ENCODE peak calls at places on chromosome 16, in four cellular contexts. One of them, this sample, is unnamed.

GRCh38 chr16:86631441-86631840 is 53.1 kb downstream of the FOXL1 start:
- ATAC-seq in K562: no peak
- ATAC-seq in GM12878: no peak
- ATAC-seq in A549: peak; percentile 38
- ATAC-seq in this sample: no peak

GRCh38 chr16:10598157-10598556 is 17.8 kb upstream of the EMP2 start:
- ATAC-seq in K562: no peak
- ATAC-seq in GM12878: no peak
- ATAC-seq in A549: no peak
- ATAC-seq in this sample: peak; percentile 49

GRCh38 chr16:56606688-56607618 is 1.4 kb upstream of the MT2A start:
- ATAC-seq in K562: no peak
- ATAC-seq in A549: peak; percentile 59
- ATAC-seq in GM12878: no peak
- ATAC-seq in this sample: peak; percentile 58

GRCh38 chr16:85935391-85935956 is 36.5 kb downstream of the IRF8 start:
- ATAC-seq in K562: no peak
- ATAC-seq in GM12878: no peak
- ATAC-seq in A549: no peak
- ATAC-seq in this sample: no peak

GRCh38 chr16:67750466-67750865 is 31.4 kb upstream of the GFOD2 start:
- ATAC-seq in K562: no peak
- ATAC-seq in A549: no peak
- ATAC-seq in GM12878: peak; percentile 84
- ATAC-seq in this sample: no peak

GRCh38 chr16:11871193-11871592 is 19.9 kb upstream of the RSL1D1 start:
- ATAC-seq in K562: peak; percentile 69
- ATAC-seq in GM12878: no peak
- ATAC-seq in A549: peak; percentile 77
- ATAC-seq in this sample: no peak

GRCh38 chr16:51409001-51409675 is 258.1 kb upstream of the SALL1 start:
- ATAC-seq in A549: no peak
- ATAC-seq in GM12878: no peak
- ATAC-seq in K562: no peak
- ATAC-seq in this sample: no peak

GRCh38 chr16:67499159-67499558 is 15.8 kb upstream of the AGRP start:
- ATAC-seq in K562: no peak
- ATAC-seq in A549: no peak
- ATAC-seq in GM12878: no peak
- ATAC-seq in this sample: peak; percentile 82

GRCh38 chr16:58022601-58023371 is 2.8 kb upstream of the MMP15 start:
- ATAC-seq in A549: no peak
- ATAC-seq in GM12878: no peak
- ATAC-seq in K562: no peak
- ATAC-seq in this sample: peak; percentile 65

GRCh38 chr16:1534021-1535020 is 855 bp downstream of the TMEM204 start:
- ATAC-seq in A549: no peak
- ATAC-seq in GM12878: no peak
- ATAC-seq in K562: no peak
- ATAC-seq in this sample: no peak

GRCh38 chr16:4534151-4534790 is 4.3 kb downstream of the CDIP1 start:
- ATAC-seq in GM12878: no peak
- ATAC-seq in K562: no peak
- ATAC-seq in A549: no peak
- ATAC-seq in this sample: no peak

GRCh38 chr16:70496513-70496912 is 26.8 kb downstream of the COG4 start:
- ATAC-seq in GM12878: no peak
- ATAC-seq in A549: no peak
- ATAC-seq in K562: no peak
- ATAC-seq in this sample: no peak

GRCh38 chr16:11079657-11080187 is 135.4 kb downstream of the CLEC16A start:
- ATAC-seq in GM12878: no peak
- ATAC-seq in K562: no peak
- ATAC-seq in A549: no peak
- ATAC-seq in this sample: no peak

GRCh38 chr16:20181386-20181785 is 107.7 kb upstream of the GPR139 start:
- ATAC-seq in K562: no peak
- ATAC-seq in GM12878: no peak
- ATAC-seq in A549: no peak
- ATAC-seq in this sample: no peak

GRCh38 chr16:11233727-11234376 is 22.2 kb downstream of the SOCS1 start:
- ATAC-seq in GM12878: peak; percentile 47
- ATAC-seq in A549: no peak
- ATAC-seq in K562: peak; percentile 15
- ATAC-seq in this sample: no peak

GRCh38 chr16:4675864-4676786 is 17.2 kb upstream of the NUDT16L1 start:
- ATAC-seq in K562: peak; percentile 68
- ATAC-seq in GM12878: peak; percentile 45
- ATAC-seq in A549: peak; percentile 18
- ATAC-seq in this sample: no peak

GRCh38 chr16:25192096-25192495 is 24.7 kb upstream of the AQP8 start:
- ATAC-seq in K562: no peak
- ATAC-seq in GM12878: no peak
- ATAC-seq in A549: peak; percentile 67
- ATAC-seq in this sample: no peak

GRCh38 chr16:47142469-47143328 is 1.0 kb downstream of the NETO2 start:
- ATAC-seq in A549: peak; percentile 21
- ATAC-seq in K562: peak; percentile 63
- ATAC-seq in GM12878: peak; percentile 41
- ATAC-seq in this sample: no peak

GRCh38 chr16:3829631-3830536 is 50.6 kb downstream of the CREBBP start:
- ATAC-seq in GM12878: no peak
- ATAC-seq in K562: peak; percentile 51
- ATAC-seq in A549: no peak
- ATAC-seq in this sample: no peak

GRCh38 chr16:57186630-57187507 is 740 bp downstream of the RSPRY1 start:
- ATAC-seq in A549: peak; percentile 26
- ATAC-seq in K562: peak; percentile 52
- ATAC-seq in GM12878: peak; percentile 11
- ATAC-seq in this sample: no peak

GRCh38 chr16:19474617-19475016 is 47.3 kb downstream of the GDE1 start:
- ATAC-seq in GM12878: no peak
- ATAC-seq in A549: peak; percentile 57
- ATAC-seq in K562: peak; percentile 66
- ATAC-seq in this sample: no peak

GRCh38 chr16:30085247-30085646 is 6.5 kb downstream of the TBX6 start:
- ATAC-seq in GM12878: no peak
- ATAC-seq in A549: peak; percentile 10
- ATAC-seq in K562: peak; percentile 17
- ATAC-seq in this sample: peak; percentile 49

GRCh38 chr16:66926171-66926570 is 836 bp upstream of the RRAD start:
- ATAC-seq in K562: no peak
- ATAC-seq in A549: peak; percentile 2
- ATAC-seq in GM12878: no peak
- ATAC-seq in this sample: no peak

GRCh38 chr16:3467920-3468319 is 24.4 kb downstream of the NAA60 start:
- ATAC-seq in K562: peak; percentile 71
- ATAC-seq in A549: peak; percentile 44
- ATAC-seq in GM12878: no peak
- ATAC-seq in this sample: no peak

GRCh38 chr16:21197621-21198020 is 13.8 kb downstream of the ZP2 start:
- ATAC-seq in A549: no peak
- ATAC-seq in K562: no peak
- ATAC-seq in GM12878: no peak
- ATAC-seq in this sample: no peak

GRCh38 chr16:8493885-8494487 is 96.3 kb downstream of the TMEM114 start:
- ATAC-seq in A549: no peak
- ATAC-seq in K562: no peak
- ATAC-seq in GM12878: no peak
- ATAC-seq in this sample: no peak

GRCh38 chr16:17439580-17439979 is 31.2 kb downstream of the XYLT1 start:
- ATAC-seq in K562: no peak
- ATAC-seq in GM12878: peak; percentile 75
- ATAC-seq in A549: no peak
- ATAC-seq in this sample: no peak

GRCh38 chr16:57752203-57752580 is 16.6 kb downstream of the KATNB1 start:
- ATAC-seq in GM12878: no peak
- ATAC-seq in A549: no peak
- ATAC-seq in K562: no peak
- ATAC-seq in this sample: no peak

GRCh38 chr16:86566966-86567700 is 504 bp downstream of the FOXC2 start:
- ATAC-seq in GM12878: no peak
- ATAC-seq in A549: peak; percentile 64
- ATAC-seq in K562: no peak
- ATAC-seq in this sample: peak; percentile 44

GRCh38 chr16:4510747-4511426 is 27.7 kb downstream of the CDIP1 start:
- ATAC-seq in GM12878: no peak
- ATAC-seq in K562: no peak
- ATAC-seq in A549: no peak
- ATAC-seq in this sample: peak; percentile 4

GRCh38 chr16:53105565-53105964 is 50.8 kb downstream of the CHD9 start:
- ATAC-seq in K562: no peak
- ATAC-seq in GM12878: no peak
- ATAC-seq in A549: no peak
- ATAC-seq in this sample: no peak

GRCh38 chr16:62213763-62214162 is 177.5 kb upstream of the CDH8 start:
- ATAC-seq in A549: peak; percentile 73
- ATAC-seq in K562: no peak
- ATAC-seq in GM12878: peak; percentile 96
- ATAC-seq in this sample: peak; percentile 36

GRCh38 chr16:89921699-89922476 is 1.3 kb upstream of the TUBB3 start:
- ATAC-seq in K562: peak; percentile 74
- ATAC-seq in GM12878: no peak
- ATAC-seq in A549: peak; percentile 67
- ATAC-seq in this sample: peak; percentile 60

GRCh38 chr16:79316004-79316458 is 284.5 kb downstream of the MAF start:
- ATAC-seq in K562: no peak
- ATAC-seq in GM12878: peak; percentile 71
- ATAC-seq in A549: no peak
- ATAC-seq in this sample: no peak

GRCh38 chr16:11016993-11017392 is 72.6 kb downstream of the CLEC16A start:
- ATAC-seq in K562: no peak
- ATAC-seq in A549: peak; percentile 82
- ATAC-seq in GM12878: no peak
- ATAC-seq in this sample: peak; percentile 32

GRCh38 chr16:66959645-66960177 is 1.4 kb upstream of the CES3 start:
- ATAC-seq in K562: no peak
- ATAC-seq in GM12878: no peak
- ATAC-seq in A549: no peak
- ATAC-seq in this sample: peak; percentile 73

DNA sequence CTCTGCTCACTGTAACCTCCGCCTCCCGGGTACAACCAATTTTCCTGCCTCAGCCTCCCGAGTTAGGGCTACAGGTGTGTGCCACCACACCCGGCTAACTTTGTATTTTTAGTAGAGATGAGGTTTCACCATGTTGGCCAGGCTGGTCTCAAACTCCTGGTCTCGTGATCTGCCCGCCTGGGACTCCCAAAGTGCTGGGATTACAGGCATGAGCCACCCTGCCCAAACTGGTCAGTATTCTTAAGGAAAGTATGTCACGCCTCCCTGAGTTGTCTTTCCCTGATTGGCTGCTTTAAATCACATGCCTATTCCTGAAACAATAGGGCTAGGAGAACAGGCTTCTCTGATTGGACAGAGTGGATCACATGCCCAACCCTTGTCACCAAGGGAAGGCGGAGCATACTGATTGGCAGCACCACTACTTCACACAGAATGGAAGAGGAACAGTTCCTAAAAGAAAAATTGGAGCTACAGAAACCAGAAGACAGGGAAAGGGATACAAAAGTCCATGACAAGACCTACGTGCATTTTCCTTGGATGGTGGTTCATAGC is 17.6 kb upstream of the CYB5B start:
- ATAC-seq in GM12878: peak; percentile 56
- ATAC-seq in K562: peak; percentile 92
- ATAC-seq in A549: peak; percentile 69
- ATAC-seq in this sample: no peak
- H3K4me3 ChIP-seq in GM12878: no peak overlapping the region
- H3K4me3 ChIP-seq in K562: no peak overlapping the region
- H3K4me3 ChIP-seq in A549: no peak overlapping the region
- H3K4me3 ChIP-seq in this sample: no peak overlapping the region

GRCh38 chr16:48820379-48820778 is 210.4 kb upstream of the N4BP1 start:
- ATAC-seq in GM12878: peak; percentile 30
- ATAC-seq in A549: no peak
- ATAC-seq in K562: no peak
- ATAC-seq in this sample: no peak
- TF ChIP-seq EP300 in GM12878: no peak
- TF ChIP-seq EP300 in A549: no peak
- TF ChIP-seq EP300 in K562: no peak
- TF ChIP-seq EP300 in this sample: no peak

GRCh38 chr16:31134625-31135534 is 647 bp downstream of the PRSS8 start:
- ATAC-seq in GM12878: peak; percentile 42
- ATAC-seq in K562: peak; percentile 81
- ATAC-seq in A549: no peak
- ATAC-seq in this sample: no peak
- H3K4me3 ChIP-seq in GM12878: no peak overlapping the region
- H3K4me3 ChIP-seq in K562: peak overlapping the region; percentile 26
- H3K4me3 ChIP-seq in A549: no peak overlapping the region
- H3K4me3 ChIP-seq in this sample: no peak overlapping the region

GRCh38 chr16:83589576-83589975 is 218.2 kb upstream of the HSBP1 start:
- ATAC-seq in A549: no peak
- ATAC-seq in K562: no peak
- ATAC-seq in GM12878: no peak
- ATAC-seq in this sample: no peak
- TF ChIP-seq EP300 in A549: no peak
- TF ChIP-seq EP300 in K562: no peak
- TF ChIP-seq EP300 in GM12878: no peak
- TF ChIP-seq EP300 in this sample: no peak

DNA sequence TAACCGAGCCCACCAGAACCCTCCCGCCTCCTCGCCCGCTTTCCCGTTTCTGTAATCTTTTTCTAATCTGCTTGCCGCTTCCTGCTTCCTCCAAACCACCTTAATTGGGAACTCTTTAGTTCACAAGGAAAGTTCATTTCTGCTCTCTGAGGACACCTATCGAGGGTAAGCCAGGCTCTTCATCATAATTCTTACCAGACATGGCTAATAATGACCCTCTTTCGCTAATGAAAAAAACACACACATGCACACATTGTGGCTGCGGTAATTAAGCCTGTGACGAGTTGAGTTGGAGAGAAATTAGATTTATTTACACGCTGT is 100.7 kb downstream of the ZNF423 start:
- ATAC-seq in K562: peak; percentile 58
- ATAC-seq in GM12878: no peak
- ATAC-seq in A549: peak; percentile 81
- ATAC-seq in this sample: peak; percentile 68
- H3K4me3 ChIP-seq in K562: no peak overlapping the region
- H3K4me3 ChIP-seq in GM12878: no peak overlapping the region
- H3K4me3 ChIP-seq in A549: peak overlapping the region; percentile 30
- H3K4me3 ChIP-seq in this sample: peak overlapping the region; percentile 39

DNA sequence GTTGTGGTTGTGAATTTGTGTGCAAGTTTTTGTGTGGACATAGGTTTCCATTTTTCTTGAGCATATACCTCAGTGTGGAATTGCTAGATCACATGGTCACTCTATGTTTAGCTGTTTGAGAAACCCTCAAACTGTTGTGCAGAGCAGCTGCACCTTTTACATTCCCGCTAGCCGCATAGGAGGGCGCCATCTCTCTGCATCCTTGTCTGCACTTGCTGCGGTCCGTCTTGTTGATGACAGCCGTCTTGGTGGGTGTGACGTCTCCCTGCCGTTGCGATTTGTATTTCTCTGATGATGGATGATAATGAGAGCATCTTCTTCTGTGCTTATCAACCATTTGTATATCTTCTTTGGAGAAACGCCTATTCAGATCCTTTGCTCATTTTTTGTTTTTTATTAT is 25.1 kb upstream of the IL17C start:
- ATAC-seq in A549: no peak
- ATAC-seq in K562: peak; percentile 34
- ATAC-seq in GM12878: no peak
- ATAC-seq in this sample: no peak
- TF ChIP-seq EP300 in A549: no peak
- TF ChIP-seq EP300 in K562: no peak
- TF ChIP-seq EP300 in GM12878: no peak
- TF ChIP-seq EP300 in this sample: no peak